ENCODE peak calls at places on chromosome 22, in seven cellular contexts. J, S, Y, V, F, G and U are unnamed samples.

GRCh38 chr22:22533863-22534262 is 13.8 kb upstream of the ZNF280A start:
- DNase-seq in J (no peak), S (no peak), Y (no peak), V (no peak), F (no peak), G (no peak), U (no peak)

GRCh38 chr22:26756675-26757293 is 99.4 kb downstream of the MIAT start:
- DNase-seq in J (no peak), S (peak; percentile 68), Y (peak; percentile 49), V (peak; percentile 82), F (peak; percentile 73), G (peak; percentile 55), U (peak; percentile 69)

GRCh38 chr22:41951898-41952474 is at the start of gene SMIM45:
- DNase-seq in J (no peak), S (no peak), Y (no peak), V (no peak), F (peak; percentile 58), G (no peak), U (peak; percentile 45)

GRCh38 chr22:49763696-49764095 is 64.0 kb downstream of the BRD1 start:
- DNase-seq in J (no peak), S (peak; percentile 11), Y (no peak), V (no peak), F (no peak), G (no peak), U (no peak)

GRCh38 chr22:28759861-28760560 is 12.5 kb upstream of the CCDC117 start:
- DNase-seq in J (no peak), S (no peak), Y (no peak), V (no peak), F (peak; percentile 25), G (no peak), U (no peak)

GRCh38 chr22:27086728-27087450 is 429.5 kb downstream of the MIAT start:
- DNase-seq in J (no peak), S (no peak), Y (no peak), V (no peak), F (no peak), G (no peak), U (no peak)

GRCh38 chr22:28188480-28188879 is 269.4 kb upstream of the PITPNB start:
- DNase-seq in J (no peak), S (no peak), Y (no peak), V (peak; percentile 9), F (peak; percentile 21), G (no peak), U (no peak)

GRCh38 chr22:38949889-38950405 is 7.5 kb upstream of the APOBEC3A start:
- DNase-seq in J (no peak), S (no peak), Y (no peak), V (no peak), F (no peak), G (no peak), U (no peak)

GRCh38 chr22:20591295-20591645 is 83.9 kb downstream of the MED15 start:
- DNase-seq in J (no peak), S (no peak), Y (no peak), V (no peak), F (no peak), G (no peak), U (no peak)

GRCh38 chr22:35312198-35313059 is 12.7 kb downstream of the TOM1 start:
- DNase-seq in J (no peak), S (no peak), Y (peak; percentile 72), V (no peak), F (no peak), G (no peak), U (no peak)

GRCh38 chr22:48234011-48234410 is 1471.6 kb downstream of the TBC1D22A start:
- DNase-seq in J (no peak), S (no peak), Y (no peak), V (no peak), F (no peak), G (no peak), U (no peak)

GRCh38 chr22:29040385-29041275 is 21.0 kb downstream of the C22orf31 start:
- DNase-seq in J (no peak), S (no peak), Y (peak; percentile 88), V (peak; percentile 68), F (peak; percentile 68), G (no peak), U (peak; percentile 74)

GRCh38 chr22:26589367-26589844 is 526 bp downstream of the TPST2 start:
- DNase-seq in J (no peak), S (peak; percentile 45), Y (no peak), V (no peak), F (peak; percentile 53), G (peak; percentile 23), U (no peak)

GRCh38 chr22:26172389-26172990 is 3.2 kb downstream of the SEZ6L start:
- DNase-seq in J (peak; percentile 22), S (peak; percentile 17), Y (peak; percentile 20), V (peak; percentile 71), F (peak; percentile 76), G (no peak), U (peak; percentile 59)

GRCh38 chr22:48687606-48688005 is 1140.1 kb downstream of the BRD1 start:
- DNase-seq in J (no peak), S (no peak), Y (no peak), V (no peak), F (no peak), G (no peak), U (no peak)

GRCh38 chr22:29870574-29870973 is 12.4 kb upstream of the MTMR3 start:
- DNase-seq in J (no peak), S (no peak), Y (no peak), V (no peak), F (no peak), G (no peak), U (no peak)

GRCh38 chr22:21816787-21817496 is 50.5 kb downstream of the MAPK1 start:
- DNase-seq in J (peak; percentile 48), S (no peak), Y (peak; percentile 80), V (no peak), F (no peak), G (no peak), U (no peak)

GRCh38 chr22:45460288-45461109 is 42.2 kb upstream of the FBLN1 start:
- DNase-seq in J (no peak), S (peak; percentile 79), Y (no peak), V (no peak), F (no peak), G (peak; percentile 84), U (no peak)

GRCh38 chr22:45459235-45459634 is 43.4 kb upstream of the FBLN1 start:
- DNase-seq in J (no peak), S (no peak), Y (no peak), V (no peak), F (no peak), G (no peak), U (no peak)

GRCh38 chr22:45456811-45457210 is 43.3 kb downstream of the RIBC2 start:
- DNase-seq in J (no peak), S (no peak), Y (no peak), V (no peak), F (no peak), G (no peak), U (no peak)

GRCh38 chr22:45458532-45458931 is 44.2 kb upstream of the FBLN1 start:
- DNase-seq in J (no peak), S (no peak), Y (no peak), V (no peak), F (no peak), G (no peak), U (no peak)

DNA sequence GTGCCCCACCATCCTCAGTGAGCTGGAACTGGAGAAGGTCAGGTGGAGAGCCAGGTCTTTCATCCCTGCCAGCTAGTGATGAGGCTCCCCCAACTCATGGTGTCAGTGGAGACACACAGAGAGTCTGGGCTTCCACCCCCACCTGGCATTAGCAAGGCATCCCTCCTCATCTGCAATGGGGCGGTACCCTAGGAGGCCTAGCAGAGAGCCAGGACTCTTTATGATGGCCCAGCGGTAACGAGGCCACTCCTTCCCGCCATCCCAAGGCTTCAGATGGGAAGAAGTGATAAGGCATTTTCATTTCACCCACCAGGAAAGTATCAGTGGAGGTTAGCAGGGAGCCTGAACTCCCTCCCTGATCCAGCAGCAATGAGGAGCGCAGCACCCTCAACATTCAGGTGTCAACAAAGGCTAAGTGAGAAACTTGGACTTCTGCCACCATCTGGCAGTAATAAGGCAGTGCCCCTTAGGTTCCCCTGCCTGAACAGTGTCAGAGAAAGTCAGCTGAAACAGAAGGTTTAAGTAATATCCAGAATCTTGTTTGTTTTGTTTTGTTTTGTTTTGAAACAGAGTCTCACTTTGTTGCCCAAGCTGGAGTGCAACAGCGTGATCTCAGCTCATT is 40.5 kb upstream of the FBLN1 start:
- DNase-seq in J (no peak), S (no peak), Y (no peak), V (no peak), F (peak; percentile 21), G (no peak), U (no peak)
- TF ChIP-seq CTCF in J (no peak), S (no peak), Y (peak; percentile 31), V (peak; percentile 38), F (no peak), G (no peak), U (peak; percentile 50)

GRCh38 chr22:37594237-37594636 is 14.3 kb upstream of the LGALS2 start:
- DNase-seq in J (no peak), S (no peak), Y (no peak), V (no peak), F (no peak), G (no peak), U (no peak)
- TF ChIP-seq CTCF in J (no peak), S (no peak), Y (no peak), V (no peak), F (no peak), G (no peak), U (no peak)

GRCh38 chr22:40567106-40567505 is 69.4 kb downstream of the MRTFA start:
- DNase-seq in J (no peak), S (no peak), Y (no peak), V (no peak), F (no peak), G (no peak), U (no peak)

GRCh38 chr22:40572976-40573375 is 63.5 kb downstream of the MRTFA start:
- DNase-seq in J (no peak), S (no peak), Y (no peak), V (no peak), F (no peak), G (no peak), U (no peak)

GRCh38 chr22:40567626-40568328 is 68.7 kb downstream of the MRTFA start:
- DNase-seq in J (no peak), S (no peak), Y (no peak), V (no peak), F (no peak), G (no peak), U (no peak)

GRCh38 chr22:40571887-40572286 is 64.6 kb downstream of the MRTFA start:
- DNase-seq in J (no peak), S (no peak), Y (no peak), V (no peak), F (no peak), G (no peak), U (no peak)
- TF ChIP-seq CTCF in J (no peak), S (no peak), Y (no peak), V (no peak), F (no peak), G (no peak), U (no peak)

DNA sequence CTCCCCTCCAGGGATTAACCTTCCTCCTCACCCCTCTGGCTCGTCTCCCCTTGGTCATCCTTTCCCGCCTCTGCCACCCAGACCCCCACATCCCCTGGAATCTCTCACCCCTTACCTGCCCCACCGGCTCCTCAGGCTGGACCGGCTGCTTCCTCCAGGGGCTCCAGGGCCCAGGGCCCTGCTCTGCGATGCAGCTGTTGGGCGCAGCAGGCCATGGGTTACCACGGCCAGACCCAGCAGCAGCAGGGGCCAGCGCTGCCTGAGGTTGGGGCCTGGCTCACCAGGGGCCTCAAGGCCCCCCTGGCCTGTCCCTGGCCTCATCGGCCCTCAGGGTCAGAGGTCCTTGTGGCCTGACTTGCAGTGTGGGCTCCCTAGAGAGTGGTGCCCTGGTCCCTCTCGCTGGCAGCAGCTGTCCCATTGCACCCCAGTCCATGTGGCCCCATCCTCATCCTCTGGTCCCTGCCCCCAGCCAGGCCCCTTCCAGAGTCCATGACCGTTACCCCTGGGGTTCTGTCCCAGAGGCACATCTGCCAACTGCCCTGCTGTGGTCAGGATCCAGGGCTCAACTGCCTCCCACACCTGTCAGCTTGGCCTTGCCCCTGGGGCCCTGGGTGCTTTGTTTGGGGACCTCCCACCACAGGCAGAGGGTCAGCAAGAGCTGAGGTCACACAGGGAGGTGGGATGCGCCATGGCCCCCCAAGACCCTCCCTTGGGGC is at the start of gene IGLL1:
- DNase-seq in J (no peak), S (no peak), Y (no peak), V (no peak), F (no peak), G (no peak), U (no peak)
- TF ChIP-seq CTCF in J (no peak), S (no peak), Y (no peak), V (no peak), F (no peak), G (no peak), U (no peak)